ENCODE peak calls at places on chromosomes 2 and 18, in four cellular contexts. Y, E, S and H are unnamed samples. For H3K27me3, the result is how much of the 10 kb centered on the place peaks cover.

GRCh38 chr18:3816601-3817363 is 366.8 kb downstream of the TGIF1 start:
- DNase-seq in Y (peak), E (no peak), S (peak), H (peak)

GRCh38 chr2:240130393-240131195 is 5.5 kb downstream of the COPS9 start:
- DNase-seq in Y (no peak), E (no peak), S (no peak), H (no peak)

GRCh38 chr18:23629444-23629946 is 33.2 kb downstream of the ANKRD29 start:
- DNase-seq in Y (peak), E (no peak), S (no peak), H (no peak)

GRCh38 chr2:162258686-162259085 is 15.4 kb upstream of the FAP start:
- DNase-seq in Y (no peak), E (no peak), S (no peak), H (no peak)

GRCh38 chr2:176285321-176285720 is 16.1 kb downstream of the MTX2 start:
- DNase-seq in Y (no peak), E (no peak), S (no peak), H (no peak)

GRCh38 chr2:95023222-95023597 is 2.3 kb upstream of the MAL start:
- DNase-seq in Y (peak), E (peak), S (no peak), H (no peak)

GRCh38 chr2:45452866-45453265 is 158.2 kb downstream of the SRBD1 start:
- DNase-seq in Y (no peak), E (no peak), S (no peak), H (peak)

GRCh38 chr18:59143441-59143840 is 3.8 kb downstream of the SEC11C start:
- DNase-seq in Y (no peak), E (no peak), S (no peak), H (no peak)

GRCh38 chr2:179856205-179856604 is 5.2 kb downstream of the ZNF385B start:
- DNase-seq in Y (no peak), E (no peak), S (no peak), H (no peak)

GRCh38 chr2:218816561-218817011 is 15.0 kb downstream of the PRKAG3 start:
- DNase-seq in Y (no peak), E (no peak), S (no peak), H (no peak)

GRCh38 chr18:58401191-58401590 is 227.7 kb downstream of the ALPK2 start:
- DNase-seq in Y (no peak), E (no peak), S (no peak), H (no peak)

GRCh38 chr2:188512456-188512855 is 220.8 kb downstream of the GULP1 start:
- DNase-seq in Y (no peak), E (no peak), S (no peak), H (no peak)

GRCh38 chr2:61247204-61247812 is 85.3 kb downstream of the C2orf74 start:
- DNase-seq in Y (no peak), E (no peak), S (no peak), H (peak)

GRCh38 chr18:73840319-73841065 is 307.1 kb downstream of the FBXO15 start:
- DNase-seq in Y (no peak), E (peak), S (no peak), H (no peak)

GRCh38 chr2:20578266-20578894 is 72.5 kb downstream of the HS1BP3 start:
- DNase-seq in Y (no peak), E (no peak), S (no peak), H (no peak)

GRCh38 chr2:221969087-221969829 is 329.5 kb downstream of the PAX3 start:
- DNase-seq in Y (peak), E (peak), S (no peak), H (no peak)

GRCh38 chr2:178280261-178280852 is 86.0 kb downstream of the OSBPL6 start:
- DNase-seq in Y (peak), E (peak), S (peak), H (no peak)

GRCh38 chr2:181678033-181678586 is 2.2 kb downstream of the NEUROD1 start:
- DNase-seq in Y (no peak), E (peak), S (no peak), H (no peak)

GRCh38 chr2:99662761-99663341 is 173.0 kb upstream of the REV1 start:
- DNase-seq in Y (no peak), E (no peak), S (no peak), H (peak)

GRCh38 chr2:231714639-231715498 is 6.5 kb downstream of the PTMA start:
- DNase-seq in Y (peak), E (peak), S (no peak), H (no peak)

GRCh38 chr2:38690499-38691420 is 24.8 kb downstream of the GALM start:
- DNase-seq in Y (peak), E (no peak), S (no peak), H (peak)

GRCh38 chr2:30629866-30630265 is 177.4 kb downstream of the CAPN13 start:
- DNase-seq in Y (no peak), E (no peak), S (no peak), H (no peak)

GRCh38 chr18:9055185-9055584 is 47.3 kb upstream of the NDUFV2 start:
- DNase-seq in Y (peak), E (no peak), S (peak), H (peak)

GRCh38 chr2:17107131-17107530 is 411.1 kb downstream of the RAD51AP2 start:
- DNase-seq in Y (no peak), E (peak), S (no peak), H (no peak)

GRCh38 chr18:54127759-54128378 is 96.6 kb downstream of the MBD2 start:
- DNase-seq in Y (no peak), E (peak), S (no peak), H (no peak)

GRCh38 chr2:5594288-5594687 is 97.9 kb upstream of the SOX11 start:
- DNase-seq in Y (no peak), E (no peak), S (no peak), H (no peak)

GRCh38 chr2:211347328-211347727 is 790.9 kb downstream of the CPS1 start:
- DNase-seq in Y (no peak), E (no peak), S (no peak), H (no peak)

GRCh38 chr2:46171441-46171953 is 125.7 kb upstream of the EPAS1 start:
- DNase-seq in Y (peak), E (no peak), S (no peak), H (peak)

GRCh38 chr2:2641541-2642410 is 310.7 kb upstream of the MYT1L start:
- DNase-seq in Y (no peak), E (no peak), S (no peak), H (no peak)

GRCh38 chr2:54149623-54150501 is 34.4 kb downstream of the ACYP2 start:
- DNase-seq in Y (no peak), E (no peak), S (no peak), H (no peak)

GRCh38 chr2:215950009-215950408 is 63.3 kb downstream of the MREG start:
- DNase-seq in Y (peak), E (peak), S (no peak), H (no peak)

GRCh38 chr2:128528133-128528532 is 209.5 kb upstream of the HS6ST1 start:
- DNase-seq in Y (no peak), E (no peak), S (no peak), H (no peak)

GRCh38 chr2:128534688-128535392 is 216.2 kb upstream of the HS6ST1 start:
- DNase-seq in Y (no peak), E (no peak), S (no peak), H (no peak)

GRCh38 chr2:128533101-128533500 is 214.4 kb upstream of the HS6ST1 start:
- DNase-seq in Y (no peak), E (no peak), S (no peak), H (no peak)

GRCh38 chr2:128530025-128530573 is 211.4 kb upstream of the HS6ST1 start:
- DNase-seq in Y (no peak), E (no peak), S (no peak), H (no peak)

DNA sequence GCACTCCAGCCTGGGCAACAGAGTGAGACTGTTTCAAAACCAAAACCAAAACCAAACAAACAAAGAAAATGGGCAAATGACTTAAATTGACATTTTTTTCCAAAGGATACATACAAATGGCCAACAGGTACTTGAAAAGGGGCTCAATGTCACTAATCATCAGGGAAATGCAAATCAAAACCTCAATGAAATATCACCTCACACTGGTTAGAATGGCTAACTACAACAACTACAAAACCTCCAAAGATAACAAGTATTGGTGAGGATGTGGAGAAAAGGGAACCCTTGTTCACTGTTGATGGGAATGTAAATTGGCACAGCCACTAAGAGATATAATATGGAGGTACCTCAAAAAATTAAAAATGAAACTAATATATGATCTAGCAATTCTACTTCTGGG is 213.2 kb upstream of the HS6ST1 start:
- DNase-seq in Y (no peak), E (no peak), S (no peak), H (no peak)
- TF ChIP-seq CTCF in Y (peak), E (peak), S (no peak), H (peak)

GRCh38 chr2:190407662-190408537 is at the start of gene MFSD6:
- DNase-seq in Y (no peak), E (peak), S (no peak), H (no peak)

GRCh38 chr2:190406805-190407204 is 1.4 kb upstream of the MFSD6 start:
- DNase-seq in Y (no peak), E (no peak), S (no peak), H (no peak)

GRCh38 chr2:190408538-190409271 is 550 bp downstream of the MFSD6 start:
- DNase-seq in Y (no peak), E (peak), S (peak), H (no peak)

GRCh38 chr2:190405995-190406394 is 2.2 kb upstream of the MFSD6 start:
- DNase-seq in Y (no peak), E (no peak), S (no peak), H (no peak)

GRCh38 chr2:190407246-190407661 is 901 bp upstream of the MFSD6 start:
- DNase-seq in Y (no peak), E (no peak), S (no peak), H (no peak)
- H3K4me3 ChIP-seq in Y (peak), E (peak), S (no peak), H (peak)

GRCh38 chr2:173402405-173402974 is 47.8 kb downstream of the CDCA7 start:
- DNase-seq in Y (peak), E (peak), S (peak), H (peak)

GRCh38 chr2:173400760-173401159 is 46.1 kb downstream of the CDCA7 start:
- DNase-seq in Y (no peak), E (peak), S (no peak), H (no peak)

GRCh38 chr2:173405171-173405750 is 50.6 kb downstream of the CDCA7 start:
- DNase-seq in Y (no peak), E (peak), S (no peak), H (no peak)

GRCh38 chr2:173399229-173399628 is 44.6 kb downstream of the CDCA7 start:
- DNase-seq in Y (no peak), E (no peak), S (no peak), H (no peak)

GRCh38 chr2:173401716-173402326 is 47.1 kb downstream of the CDCA7 start:
- DNase-seq in Y (no peak), E (no peak), S (no peak), H (no peak)
- H3K27me3 ChIP-seq in Y (under half), E (under half), S (under half), H (under half)

DNA sequence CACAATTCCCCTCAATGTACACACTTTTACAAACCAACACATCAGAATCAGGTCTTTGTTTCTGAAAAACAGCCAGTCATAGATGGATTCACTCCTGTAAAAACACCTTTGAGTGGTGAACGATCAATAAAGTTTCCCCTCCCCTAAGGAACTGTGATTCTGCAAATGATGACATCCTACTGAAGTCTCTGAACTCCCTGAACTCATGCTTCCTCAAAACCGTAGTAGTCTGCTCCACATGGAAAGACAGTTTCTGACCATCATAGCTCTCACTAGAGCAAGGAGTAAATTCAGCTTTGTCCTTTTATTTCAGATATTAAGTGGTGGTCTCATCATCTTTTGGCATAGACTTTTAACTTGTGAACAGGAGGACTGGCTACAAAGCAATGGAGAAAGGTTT is 43.5 kb upstream of the ACTR3 start:
- DNase-seq in Y (no peak), E (no peak), S (no peak), H (no peak)
- TF ChIP-seq CTCF in Y (no peak), E (no peak), S (no peak), H (no peak)